ENCODE peak calls at places on chromosomes 4 and X, in four cellular contexts. Z is gastrocnemius medialis, E is neuronal stem cell, K is pancreas. O is an unnamed sample.

GRCh38 chr4:180225977-180226376 is 2017.2 kb upstream of the TENM3 start:
- DNase-seq in E (no peak), Z (no peak), K (no peak), O (no peak)

GRCh38 chr4:134201216-134202098 is at the start of gene PABPC4L:
- DNase-seq in E (peak; percentile 42), Z (no peak), K (peak; percentile 49), O (peak; percentile 77)

GRCh38 chrX:153321381-153322105 is at the start of gene PNMA6F:
- DNase-seq in E (no peak), K (no peak), Z (no peak), O (no peak)

GRCh38 chrX:139691843-139692505 is 16.0 kb downstream of the MCF2 start:
- DNase-seq in E (peak; percentile 9), K (peak; percentile 57), Z (no peak), O (no peak)

GRCh38 chrX:135931644-135932487 is 38.4 kb downstream of the SAGE1 start:
- DNase-seq in Z (no peak), E (peak; percentile 6), K (peak; percentile 52), O (peak; percentile 66)

GRCh38 chr4:81652069-81652478 is 180.4 kb upstream of the RASGEF1B start:
- DNase-seq in E (no peak), K (no peak), Z (no peak), O (no peak)

GRCh38 chr4:153655928-153656327 is 28.2 kb upstream of the TLR2 start:
- DNase-seq in E (no peak), K (no peak), Z (peak; percentile 60), O (peak; percentile 91)

GRCh38 chrX:71143508-71143907 is 1.1 kb upstream of the NLGN3 start:
- DNase-seq in K (no peak), Z (peak; percentile 28), E (no peak), O (no peak)

GRCh38 chrX:2902841-2903240 is 26.3 kb downstream of the ARSD start:
- DNase-seq in K (no peak), E (no peak), Z (no peak), O (no peak)

GRCh38 chr4:137640156-137640837 is 108.0 kb upstream of the PCDH18 start:
- DNase-seq in K (no peak), Z (no peak), E (no peak), O (no peak)

GRCh38 chrX:19673334-19674040 is 158.2 kb upstream of the MAP3K15 start:
- DNase-seq in E (no peak), Z (peak; percentile 31), K (peak; percentile 26), O (no peak)

GRCh38 chr4:169841776-169842175 is 84.0 kb upstream of the HPF1 start:
- DNase-seq in E (no peak), Z (no peak), K (no peak), O (no peak)

GRCh38 chrX:46268429-46268828 is 276.8 kb downstream of the ZNF674 start:
- DNase-seq in K (no peak), Z (no peak), E (no peak), O (no peak)

GRCh38 chr4:188221090-188221489 is 81.8 kb downstream of the TRIML1 start:
- DNase-seq in Z (no peak), E (no peak), K (no peak), O (no peak)

GRCh38 chr4:152738812-152739211 is 40.7 kb downstream of the TIGD4 start:
- DNase-seq in Z (no peak), K (no peak), E (no peak), O (no peak)

GRCh38 chr4:124685851-124686250 is 26.7 kb downstream of the ANKRD50 start:
- DNase-seq in Z (no peak), E (no peak), K (no peak), O (no peak)

GRCh38 chr4:102601586-102602227 is 100.5 kb downstream of the NFKB1 start:
- DNase-seq in K (no peak), Z (no peak), E (no peak), O (no peak)

GRCh38 chrX:334971-335757 is 16.6 kb upstream of the GTPBP6 start:
- DNase-seq in K (peak; percentile 72), E (no peak), Z (no peak), O (no peak)

GRCh38 chr4:95548738-95549245 is at the start of gene UNC5C:
- DNase-seq in E (peak; percentile 63), K (peak; percentile 66), Z (no peak), O (peak; percentile 91)

GRCh38 chrX:87516716-87517115 is 886 bp upstream of the KLHL4 start:
- DNase-seq in Z (no peak), E (no peak), K (no peak), O (no peak)

GRCh38 chrX:48890296-48890925 is 7.2 kb downstream of the TIMM17B start:
- DNase-seq in E (no peak), Z (no peak), K (no peak), O (peak; percentile 54)

GRCh38 chrX:11531226-11531625 is 134.5 kb downstream of the ARHGAP6 start:
- DNase-seq in Z (no peak), E (no peak), K (no peak), O (no peak)

GRCh38 chrX:153727108-153727931 is 2.7 kb downstream of the ABCD1 start:
- DNase-seq in K (peak; percentile 92), Z (peak; percentile 88), E (no peak), O (no peak)

GRCh38 chr4:52713456-52713937 is 37.7 kb downstream of the ERVMER34-1 start:
- DNase-seq in Z (peak; percentile 34), E (no peak), K (no peak), O (no peak)

GRCh38 chrX:5829469-5829868 is 399.2 kb downstream of the NLGN4X start:
- DNase-seq in E (no peak), Z (no peak), K (no peak), O (no peak)

GRCh38 chr4:185838514-185839203 is 26.7 kb upstream of the SORBS2 start:
- DNase-seq in Z (no peak), K (no peak), E (no peak), O (no peak)

GRCh38 chr4:125736057-125736456 is 421.3 kb downstream of the FAT4 start:
- DNase-seq in E (no peak), Z (no peak), K (no peak), O (no peak)

GRCh38 chr4:77681792-77682191 is 76.2 kb downstream of the CXCL13 start:
- DNase-seq in K (no peak), Z (no peak), E (no peak), O (no peak)

GRCh38 chr4:78720994-78721677 is 55.0 kb upstream of the BMP2K start:
- DNase-seq in K (no peak), E (no peak), Z (peak; percentile 15), O (no peak)

GRCh38 chr4:94127707-94128328 is 79.8 kb upstream of the SMARCAD1 start:
- DNase-seq in E (peak; percentile 15), Z (no peak), K (no peak), O (no peak)

GRCh38 chrX:48971325-48972213 is at the start of gene KCND1:
- DNase-seq in E (no peak), K (no peak), Z (peak; percentile 19), O (peak; percentile 81)

GRCh38 chr4:95165926-95166524 is 382.7 kb downstream of the UNC5C start:
- DNase-seq in K (no peak), E (peak; percentile 63), Z (no peak), O (no peak)

GRCh38 chr4:155339999-155340398 is 36.8 kb downstream of the MAP9 start:
- DNase-seq in Z (no peak), E (no peak), K (no peak), O (no peak)

GRCh38 chr4:74516321-74516720 is 71.4 kb downstream of the AREG start:
- DNase-seq in K (no peak), Z (no peak), E (no peak), O (no peak)

GRCh38 chr4:99754756-99755155 is 61.9 kb upstream of the DAPP1 start:
- DNase-seq in K (no peak), Z (no peak), E (no peak), O (no peak)

GRCh38 chr4:142474398-142475087 is 371.6 kb downstream of the INPP4B start:
- DNase-seq in E (no peak), Z (no peak), K (no peak), O (no peak)

GRCh38 chr4:90842960-90843359 is 715.8 kb downstream of the CCSER1 start:
- DNase-seq in E (no peak), K (no peak), Z (no peak), O (no peak)

GRCh38 chr4:8665406-8666360 is 73.1 kb downstream of the CPZ start:
- DNase-seq in E (no peak), Z (no peak), K (no peak), O (no peak)

GRCh38 chrX:108091878-108092291 is 307 bp downstream of the ATG4A start:
- DNase-seq in Z (peak; percentile 52), K (no peak), E (no peak), O (no peak)

GRCh38 chrX:52138830-52139544 is 45.7 kb upstream of the MAGED4 start:
- DNase-seq in K (peak; percentile 57), E (no peak), Z (no peak), O (no peak)

GRCh38 chrX:67436867-67437266 is 107.0 kb upstream of the AR start:
- DNase-seq in Z (no peak), E (no peak), K (no peak), O (no peak)
- H3K9me3 ChIP-seq in Z (no peaks in the 10 kb centered on the region), E (no peaks in the 10 kb centered on the region), K (no peaks in the 10 kb centered on the region), O (no peaks in the 10 kb centered on the region)

GRCh38 chr4:29153642-29154041 is 1566.5 kb upstream of the PCDH7 start:
- DNase-seq in Z (no peak), E (no peak), K (no peak), O (no peak)

DNA sequence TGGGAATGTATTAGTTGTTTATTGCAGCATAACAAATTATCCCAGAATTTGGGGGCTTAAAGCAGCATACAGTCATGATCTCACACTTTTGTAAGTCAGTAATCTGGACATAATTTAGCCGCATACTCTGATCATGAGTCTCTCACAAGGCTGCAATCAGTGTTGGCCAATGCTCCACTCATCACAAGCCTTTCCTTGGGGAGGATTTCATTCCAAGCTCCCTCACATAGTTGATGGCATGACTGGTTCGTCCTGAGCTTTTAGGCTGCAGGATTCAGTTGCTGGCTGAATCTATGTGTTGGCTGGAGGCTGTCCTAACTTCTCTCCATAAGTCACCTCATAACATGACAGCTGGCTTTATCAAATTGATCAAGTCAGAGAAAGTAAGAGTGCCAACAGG is 1568.6 kb upstream of the PCDH7 start:
- DNase-seq in E (no peak), K (no peak), Z (no peak), O (no peak)
- H3K9me3 ChIP-seq in E (no peaks in the 10 kb centered on the region), K (no peaks in the 10 kb centered on the region), Z (no peaks in the 10 kb centered on the region), O (no peaks in the 10 kb centered on the region)

GRCh38 chr4:128827280-128827679 is 17.8 kb downstream of the JADE1 start:
- DNase-seq in E (no peak), Z (no peak), K (no peak), O (no peak)
- H3K9me3 ChIP-seq in E (no peaks in the 10 kb centered on the region), Z (no peaks in the 10 kb centered on the region), K (no peaks in the 10 kb centered on the region), O (no peaks in the 10 kb centered on the region)

GRCh38 chrX:44765556-44765955 is 78.3 kb upstream of the DUSP21 start:
- DNase-seq in Z (no peak), K (no peak), E (no peak), O (no peak)
- H3K9me3 ChIP-seq in Z (no peaks in the 10 kb centered on the region), K (no peaks in the 10 kb centered on the region), E (no peaks in the 10 kb centered on the region), O (no peaks in the 10 kb centered on the region)

GRCh38 chr4:46462746-46463145 is 72.8 kb upstream of the GABRA2 start:
- DNase-seq in K (no peak), Z (no peak), E (no peak), O (no peak)
- H3K9me3 ChIP-seq in K (no peaks in the 10 kb centered on the region), Z (no peaks in the 10 kb centered on the region), E (no peaks in the 10 kb centered on the region), O (no peaks in the 10 kb centered on the region)

GRCh38 chrX:40173662-40174593 is 76.2 kb upstream of the BCOR start:
- DNase-seq in Z (no peak), E (no peak), K (no peak), O (no peak)
- H3K9me3 ChIP-seq in Z (no peaks in the 10 kb centered on the region), E (no peaks in the 10 kb centered on the region), K (no peaks in the 10 kb centered on the region), O (no peaks in the 10 kb centered on the region)

GRCh38 chr4:18422685-18423084 is 401.1 kb upstream of the LCORL start:
- DNase-seq in Z (no peak), E (no peak), K (no peak), O (no peak)
- H3K9me3 ChIP-seq in Z (no peaks in the 10 kb centered on the region), E (no peaks in the 10 kb centered on the region), K (no peaks in the 10 kb centered on the region), O (no peaks in the 10 kb centered on the region)

O was measured in ascending aorta.